ENCODE peak calls at places on chromosomes 7 and 10, in four cellular contexts. U is stimulated activated CD8-positive, alpha-beta memory T cell treated with anti-CD3 and anti-CD28 coated beads, Interleukin-15, amount 100 ng/mL, for 24 hours; T is fibroblast of mammary gland; P is non-pigmented ciliary epithelial cell. K is an unnamed sample.

GRCh38 chr10:79304479-79305087 is 42.7 kb upstream of the PPIF start:
- DNase-seq in U (no peak), T (no peak), P (no peak), K (no peak)

GRCh38 chr7:2109251-2109935 is 123.4 kb downstream of the MAD1L1 start:
- DNase-seq in U (no peak), P (no peak), T (no peak), K (no peak)

GRCh38 chr7:36278069-36278766 is 111.4 kb upstream of the ANLN start:
- DNase-seq in U (no peak), P (no peak), T (no peak), K (no peak)

GRCh38 chr10:88181902-88182671 is 318.7 kb downstream of the PTEN start:
- DNase-seq in T (no peak), U (no peak), P (no peak), K (no peak)

GRCh38 chr7:136325578-136325977 is 348.4 kb upstream of the MTPN start:
- DNase-seq in T (no peak), U (no peak), P (no peak), K (no peak)

GRCh38 chr7:116561697-116562483 is 37.1 kb downstream of the CAV1 start:
- DNase-seq in U (no peak), T (peak; percentile 83), P (no peak), K (no peak)

GRCh38 chr7:117072620-117073118 is 119.4 kb downstream of the ST7 start:
- DNase-seq in U (no peak), P (no peak), T (peak; percentile 80), K (no peak)

GRCh38 chr7:158325530-158326381 is 261.9 kb downstream of the PTPRN2 start:
- DNase-seq in P (peak; percentile 23), T (no peak), U (no peak), K (no peak)

GRCh38 chr10:52871191-52871843 is 98.7 kb upstream of the MBL2 start:
- DNase-seq in U (no peak), P (no peak), T (no peak), K (no peak)

GRCh38 chr10:91653214-91653875 is 20.5 kb upstream of the PPP1R3C start:
- DNase-seq in P (peak; percentile 48), T (peak; percentile 91), U (no peak), K (peak; percentile 63)

GRCh38 chr10:74821501-74821900 is 4.9 kb upstream of the KAT6B start:
- DNase-seq in T (no peak), U (no peak), P (no peak), K (no peak)

GRCh38 chr7:47376991-47377590 is 204.8 kb downstream of the TNS3 start:
- DNase-seq in U (no peak), T (no peak), P (no peak), K (no peak)

GRCh38 chr7:151068069-151068773 is 8.8 kb downstream of the SLC4A2 start:
- DNase-seq in P (no peak), T (no peak), U (no peak), K (no peak)

GRCh38 chr10:50409965-50410811 is 158.9 kb upstream of the ASAH2 start:
- DNase-seq in P (no peak), T (peak; percentile 60), U (no peak), K (no peak)

GRCh38 chr7:4633012-4633411 is 49.1 kb upstream of the FOXK1 start:
- DNase-seq in P (no peak), T (peak; percentile 84), U (no peak), K (no peak)

GRCh38 chr10:35563266-35563891 is 41.8 kb upstream of the GJD4 start:
- DNase-seq in U (peak; percentile 6), T (peak; percentile 81), P (no peak), K (no peak)

GRCh38 chr10:100172349-100172748 is 13.5 kb downstream of the ERLIN1 start:
- DNase-seq in T (no peak), P (no peak), U (no peak), K (no peak)